ENCODE peak calls at places on chromosome 11, in ten cellular contexts. Z is effector memory CD4-positive, alpha-beta T cell; R is adrenal gland; O is tibial nerve; P is H1; G is HAP-1; T is stomach; Q is PC-3; X is CD8-positive, alpha-beta T cell; K is GM23248. B is an unnamed sample.
A peak's percentile ranks its signal among the peaks of the same experiment; 100 is the strongest.

GRCh38 chr11:2777871-2778629 is 78.3 kb upstream of the KCNQ1OT1 start:
- DNase-seq in Z (no peak), R (no peak), O (no peak), P (no peak), G (peak; percentile 5), T (peak; percentile 32), Q (no peak), X (peak; percentile 2), K (no peak), B (peak; percentile 76)

GRCh38 chr11:75667831-75668507 is 869 bp downstream of the MAP6 start:
- DNase-seq in Z (no peak), R (peak; percentile 79), O (peak; percentile 5), P (no peak), G (peak; percentile 87), T (peak; percentile 33), Q (peak; percentile 47), X (peak; percentile 13), K (peak; percentile 68), B (no peak)

GRCh38 chr11:30440510-30440909 is 117.6 kb downstream of the ARL14EP start:
- DNase-seq in Z (no peak), R (no peak), O (no peak), P (no peak), G (no peak), T (no peak), Q (no peak), X (no peak), K (no peak), B (no peak)

GRCh38 chr11:33045551-33046255 is 6.3 kb downstream of the TCP11L1 start:
- DNase-seq in Z (no peak), R (no peak), O (no peak), P (no peak), G (peak; percentile 91), T (no peak), Q (peak; percentile 83), X (no peak), K (peak; percentile 36), B (no peak)

GRCh38 chr11:128523616-128524015 is 63.7 kb downstream of the ETS1 start:
- DNase-seq in Z (no peak), R (no peak), O (no peak), P (no peak), G (no peak), T (no peak), Q (peak; percentile 44), X (no peak), K (peak; percentile 88), B (no peak)

GRCh38 chr11:94876645-94877445 is 96.5 kb downstream of the CWC15 start:
- DNase-seq in Z (no peak), R (peak; percentile 71), O (peak; percentile 72), P (no peak), G (no peak), T (no peak), Q (peak; percentile 84), X (peak; percentile 13), K (peak; percentile 98), B (peak; percentile 82)

GRCh38 chr11:32113200-32113599 is 22.3 kb downstream of the RCN1 start:
- DNase-seq in Z (no peak), R (no peak), O (no peak), P (no peak), G (no peak), T (no peak), Q (no peak), X (no peak), K (no peak), B (no peak)

GRCh38 chr11:125955856-125956255 is 10.0 kb downstream of the VSIG10L2 start:
- DNase-seq in Z (no peak), R (no peak), O (no peak), P (no peak), G (no peak), T (no peak), Q (no peak), X (no peak), K (no peak), B (no peak)

GRCh38 chr11:69640260-69640994 is 529 bp upstream of the CCND1 start:
- DNase-seq in Z (no peak), R (peak; percentile 56), O (no peak), P (no peak), G (no peak), T (peak; percentile 57), Q (peak; percentile 35), X (no peak), K (peak; percentile 78), B (no peak)

GRCh38 chr11:123129920-123130319 is 65.1 kb downstream of the CLMP start:
- DNase-seq in Z (no peak), R (no peak), O (no peak), P (no peak), G (no peak), T (no peak), Q (no peak), X (no peak), K (peak; percentile 85), B (no peak)

GRCh38 chr11:77062924-77063323 is 3.8 kb upstream of the CAPN5 start:
- DNase-seq in Z (no peak), R (no peak), O (no peak), P (no peak), G (no peak), T (no peak), Q (peak; percentile 26), X (no peak), K (no peak), B (no peak)

GRCh38 chr11:69617682-69618081 is 23.3 kb upstream of the CCND1 start:
- DNase-seq in Z (no peak), R (no peak), O (no peak), P (no peak), G (no peak), T (no peak), Q (no peak), X (no peak), K (no peak), B (no peak)

GRCh38 chr11:125141686-125142535 is 22.6 kb upstream of the PKNOX2 start:
- DNase-seq in Z (peak; percentile 22), R (peak; percentile 56), O (peak; percentile 21), P (no peak), G (peak; percentile 95), T (peak; percentile 51), Q (peak; percentile 63), X (peak; percentile 72), K (peak; percentile 51), B (peak; percentile 87)

GRCh38 chr11:69116671-69117070 is 39.1 kb upstream of the SMIM38 start:
- DNase-seq in Z (no peak), R (no peak), O (no peak), P (no peak), G (no peak), T (no peak), Q (no peak), X (no peak), K (no peak), B (peak; percentile 51)

GRCh38 chr11:86664930-86665329 is 7.5 kb downstream of the ME3 start:
- DNase-seq in Z (no peak), R (no peak), O (no peak), P (no peak), G (no peak), T (no peak), Q (peak; percentile 35), X (no peak), K (no peak), B (no peak)
- H3K4me1 ChIP-seq in Z (no peaks in the 10 kb centered on the region), R (no peaks in the 10 kb centered on the region), O (peaks cover 12% of the 10 kb centered on the region), P (no peaks in the 10 kb centered on the region), G (no peaks in the 10 kb centered on the region), T (peaks cover 29% of the 10 kb centered on the region), Q (peaks cover 10% of the 10 kb centered on the region), X (no peaks in the 10 kb centered on the region), K (peaks cover 4% of the 10 kb centered on the region), B (peaks cover 2% of the 10 kb centered on the region)

GRCh38 chr11:19967796-19968195 is 192.5 kb downstream of the DBX1 start:
- DNase-seq in Z (no peak), R (no peak), O (no peak), P (no peak), G (no peak), T (no peak), Q (peak; percentile 10), X (no peak), K (no peak), B (no peak)
- H3K4me1 ChIP-seq in Z (no peaks in the 10 kb centered on the region), R (no peaks in the 10 kb centered on the region), O (no peaks in the 10 kb centered on the region), P (no peaks in the 10 kb centered on the region), G (no peaks in the 10 kb centered on the region), T (no peaks in the 10 kb centered on the region), Q (peaks cover 4% of the 10 kb centered on the region), X (peaks cover 27% of the 10 kb centered on the region), K (peaks cover 9% of the 10 kb centered on the region), B (no peaks in the 10 kb centered on the region)

DNA sequence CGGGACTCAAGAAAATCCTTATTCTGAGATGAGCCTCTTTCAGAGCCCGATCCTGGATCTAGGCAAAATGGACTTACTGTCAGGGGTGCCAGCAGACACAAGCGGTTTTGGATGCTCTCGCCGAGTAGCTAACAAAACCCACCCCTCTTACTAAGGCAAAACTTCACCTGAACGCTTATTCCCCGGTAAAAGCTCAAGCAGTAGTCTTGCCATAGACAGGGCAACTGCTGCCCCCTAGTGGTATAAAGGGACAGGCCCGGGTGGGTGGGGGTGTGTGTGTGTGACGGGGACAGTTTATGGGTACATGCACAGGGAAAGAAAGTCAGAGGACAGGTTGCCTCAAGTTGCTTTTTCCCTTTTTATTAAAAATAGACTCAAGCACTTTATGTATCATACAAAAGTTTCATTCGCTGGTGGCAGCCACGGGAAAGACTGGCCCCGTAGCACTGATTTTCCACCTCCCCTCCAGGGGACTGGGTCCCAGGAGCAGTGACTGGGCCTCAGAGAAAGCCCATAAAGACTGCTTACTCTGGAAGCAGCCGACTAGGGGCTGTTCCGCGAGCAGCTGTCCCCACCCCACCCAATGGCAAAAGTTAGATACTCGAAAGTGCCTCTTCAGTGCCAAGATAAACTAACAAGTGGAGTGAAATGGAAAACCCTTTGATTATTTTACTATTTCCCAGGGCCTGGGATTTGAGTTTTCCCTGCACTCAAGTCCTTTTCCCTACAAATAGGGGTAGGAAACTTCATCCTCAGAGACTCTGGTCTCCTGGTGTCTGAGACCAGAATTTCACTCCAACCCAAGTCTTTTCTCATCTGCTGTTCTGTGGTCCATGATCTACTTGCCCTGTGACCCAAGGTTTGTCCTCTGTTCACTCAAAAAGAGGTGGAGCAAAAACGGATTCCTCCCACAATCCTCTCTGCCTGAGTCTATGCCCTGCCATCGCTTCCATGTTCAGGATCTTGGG is 4.7 kb downstream of the YPEL4 start:
- DNase-seq in Z (peak; percentile 70), R (peak; percentile 88), O (peak; percentile 93), P (no peak), G (peak; percentile 91), T (peak; percentile 85), Q (peak; percentile 88), X (peak; percentile 93), K (peak; percentile 78), B (peak; percentile 90)
- H3K4me1 ChIP-seq in Z (peaks cover 23% of the 10 kb centered on the region), R (no peaks in the 10 kb centered on the region), O (peaks cover 74% of the 10 kb centered on the region), P (peaks cover 37% of the 10 kb centered on the region), G (peaks cover 13% of the 10 kb centered on the region), T (peaks cover 79% of the 10 kb centered on the region), Q (peaks cover 15% of the 10 kb centered on the region), X (peaks cover 15% of the 10 kb centered on the region), K (peaks cover 32% of the 10 kb centered on the region), B (peaks cover 67% of the 10 kb centered on the region)

GRCh38 chr11:8232849-8233606 is 30.6 kb downstream of the LMO1 start:
- DNase-seq in Z (no peak), R (no peak), O (no peak), P (no peak), G (no peak), T (no peak), Q (no peak), X (no peak), K (no peak), B (no peak)
- H3K4me1 ChIP-seq in Z (no peaks in the 10 kb centered on the region), R (no peaks in the 10 kb centered on the region), O (no peaks in the 10 kb centered on the region), P (no peaks in the 10 kb centered on the region), G (peaks cover 6% of the 10 kb centered on the region), T (peaks cover 10% of the 10 kb centered on the region), Q (peaks cover 26% of the 10 kb centered on the region), X (no peaks in the 10 kb centered on the region), K (peaks cover 4% of the 10 kb centered on the region), B (no peaks in the 10 kb centered on the region)

GRCh38 chr11:130171534-130171933 is 12.0 kb downstream of the ST14 start:
- DNase-seq in Z (no peak), R (no peak), O (no peak), P (no peak), G (no peak), T (no peak), Q (no peak), X (no peak), K (no peak), B (no peak)
- H3K4me1 ChIP-seq in Z (no peaks in the 10 kb centered on the region), R (no peaks in the 10 kb centered on the region), O (no peaks in the 10 kb centered on the region), P (no peaks in the 10 kb centered on the region), G (no peaks in the 10 kb centered on the region), T (peaks cover 31% of the 10 kb centered on the region), Q (peaks cover 23% of the 10 kb centered on the region), X (no peaks in the 10 kb centered on the region), K (peaks cover 13% of the 10 kb centered on the region), B (no peaks in the 10 kb centered on the region)

B was measured in left lung.